ENCODE peak calls at places on chromosomes 12 and 14, in eight cellular contexts. One of them, this sample, is unnamed.

GRCh38 chr12:56897844-56898341 is 36.3 kb downstream of the SDR9C7 start:
- DNase-seq in stimulated activated CD4-positive, alpha-beta T cell treated with anti-CD3 and anti-CD28 coated beads, Interleukin-15, amount 100 ng/mL, for 48 hours: no peak
- DNase-seq in GDM1: no peak
- DNase-seq in amniotic epithelial cell: no peak
- DNase-seq in pancreas: no peak
- DNase-seq in uterus: no peak
- DNase-seq in Caki2: no peak
- DNase-seq in head of caudate nucleus: no peak
- DNase-seq in this sample: no peak

GRCh38 chr14:96299441-96299840 is 43.4 kb downstream of the BDKRB1 start:
- DNase-seq in stimulated activated CD4-positive, alpha-beta T cell treated with anti-CD3 and anti-CD28 coated beads, Interleukin-15, amount 100 ng/mL, for 48 hours: no peak
- DNase-seq in uterus: no peak
- DNase-seq in Caki2: no peak
- DNase-seq in GDM1: no peak
- DNase-seq in amniotic epithelial cell: no peak
- DNase-seq in head of caudate nucleus: no peak
- DNase-seq in pancreas: no peak
- DNase-seq in this sample: no peak

GRCh38 chr12:123897221-123897620 is 75.4 kb downstream of the CCDC92 start:
- DNase-seq in GDM1: no peak
- DNase-seq in Caki2: peak
- DNase-seq in amniotic epithelial cell: peak
- DNase-seq in uterus: no peak
- DNase-seq in head of caudate nucleus: no peak
- DNase-seq in pancreas: no peak
- DNase-seq in stimulated activated CD4-positive, alpha-beta T cell treated with anti-CD3 and anti-CD28 coated beads, Interleukin-15, amount 100 ng/mL, for 48 hours: no peak
- DNase-seq in this sample: peak

GRCh38 chr14:72948481-72949138 is 22.3 kb downstream of the DCAF4 start:
- DNase-seq in GDM1: peak
- DNase-seq in uterus: peak
- DNase-seq in stimulated activated CD4-positive, alpha-beta T cell treated with anti-CD3 and anti-CD28 coated beads, Interleukin-15, amount 100 ng/mL, for 48 hours: peak
- DNase-seq in Caki2: peak
- DNase-seq in amniotic epithelial cell: peak
- DNase-seq in pancreas: peak
- DNase-seq in head of caudate nucleus: peak
- DNase-seq in this sample: peak

GRCh38 chr14:26839481-26839880 is 241.6 kb upstream of the NOVA1 start:
- DNase-seq in Caki2: no peak
- DNase-seq in pancreas: no peak
- DNase-seq in GDM1: no peak
- DNase-seq in amniotic epithelial cell: no peak
- DNase-seq in uterus: no peak
- DNase-seq in stimulated activated CD4-positive, alpha-beta T cell treated with anti-CD3 and anti-CD28 coated beads, Interleukin-15, amount 100 ng/mL, for 48 hours: no peak
- DNase-seq in head of caudate nucleus: no peak
- DNase-seq in this sample: peak

GRCh38 chr14:74593241-74593985 is 18.6 kb downstream of the LTBP2 start:
- DNase-seq in Caki2: no peak
- DNase-seq in pancreas: no peak
- DNase-seq in GDM1: no peak
- DNase-seq in stimulated activated CD4-positive, alpha-beta T cell treated with anti-CD3 and anti-CD28 coated beads, Interleukin-15, amount 100 ng/mL, for 48 hours: no peak
- DNase-seq in amniotic epithelial cell: peak
- DNase-seq in head of caudate nucleus: no peak
- DNase-seq in uterus: no peak
- DNase-seq in this sample: peak

GRCh38 chr14:95346266-95346665 is 26.6 kb upstream of the CLMN start:
- DNase-seq in GDM1: no peak
- DNase-seq in head of caudate nucleus: no peak
- DNase-seq in stimulated activated CD4-positive, alpha-beta T cell treated with anti-CD3 and anti-CD28 coated beads, Interleukin-15, amount 100 ng/mL, for 48 hours: no peak
- DNase-seq in amniotic epithelial cell: no peak
- DNase-seq in pancreas: no peak
- DNase-seq in uterus: no peak
- DNase-seq in Caki2: no peak
- DNase-seq in this sample: no peak

GRCh38 chr12:48640428-48640827 is 41.6 kb downstream of the KANSL2 start:
- DNase-seq in uterus: no peak
- DNase-seq in stimulated activated CD4-positive, alpha-beta T cell treated with anti-CD3 and anti-CD28 coated beads, Interleukin-15, amount 100 ng/mL, for 48 hours: no peak
- DNase-seq in head of caudate nucleus: no peak
- DNase-seq in amniotic epithelial cell: no peak
- DNase-seq in pancreas: no peak
- DNase-seq in Caki2: no peak
- DNase-seq in GDM1: no peak
- DNase-seq in this sample: no peak

GRCh38 chr12:92068441-92068840 is 77.2 kb downstream of the BTG1 start:
- DNase-seq in amniotic epithelial cell: no peak
- DNase-seq in stimulated activated CD4-positive, alpha-beta T cell treated with anti-CD3 and anti-CD28 coated beads, Interleukin-15, amount 100 ng/mL, for 48 hours: no peak
- DNase-seq in Caki2: peak
- DNase-seq in GDM1: no peak
- DNase-seq in uterus: no peak
- DNase-seq in head of caudate nucleus: no peak
- DNase-seq in pancreas: no peak
- DNase-seq in this sample: no peak

GRCh38 chr12:5173511-5174011 is 129.9 kb downstream of the KCNA5 start:
- DNase-seq in uterus: no peak
- DNase-seq in Caki2: peak
- DNase-seq in head of caudate nucleus: no peak
- DNase-seq in GDM1: no peak
- DNase-seq in amniotic epithelial cell: no peak
- DNase-seq in pancreas: no peak
- DNase-seq in stimulated activated CD4-positive, alpha-beta T cell treated with anti-CD3 and anti-CD28 coated beads, Interleukin-15, amount 100 ng/mL, for 48 hours: no peak
- DNase-seq in this sample: no peak

GRCh38 chr12:126383506-126383905 is 1318.3 kb downstream of the AACS start:
- DNase-seq in pancreas: no peak
- DNase-seq in head of caudate nucleus: no peak
- DNase-seq in amniotic epithelial cell: no peak
- DNase-seq in GDM1: no peak
- DNase-seq in stimulated activated CD4-positive, alpha-beta T cell treated with anti-CD3 and anti-CD28 coated beads, Interleukin-15, amount 100 ng/mL, for 48 hours: no peak
- DNase-seq in Caki2: no peak
- DNase-seq in uterus: no peak
- DNase-seq in this sample: no peak

GRCh38 chr14:92408186-92408585 is 85.2 kb downstream of the SLC24A4 start:
- DNase-seq in pancreas: no peak
- DNase-seq in head of caudate nucleus: no peak
- DNase-seq in uterus: no peak
- DNase-seq in stimulated activated CD4-positive, alpha-beta T cell treated with anti-CD3 and anti-CD28 coated beads, Interleukin-15, amount 100 ng/mL, for 48 hours: no peak
- DNase-seq in Caki2: no peak
- DNase-seq in amniotic epithelial cell: peak
- DNase-seq in GDM1: no peak
- DNase-seq in this sample: peak

GRCh38 chr12:82873951-82874350 is 187.2 kb downstream of the TMTC2 start:
- DNase-seq in GDM1: no peak
- DNase-seq in amniotic epithelial cell: peak
- DNase-seq in uterus: no peak
- DNase-seq in stimulated activated CD4-positive, alpha-beta T cell treated with anti-CD3 and anti-CD28 coated beads, Interleukin-15, amount 100 ng/mL, for 48 hours: no peak
- DNase-seq in Caki2: no peak
- DNase-seq in head of caudate nucleus: no peak
- DNase-seq in pancreas: no peak
- DNase-seq in this sample: no peak

GRCh38 chr12:57864811-57865751 is 18.6 kb upstream of the CTDSP2 start:
- DNase-seq in uterus: peak
- DNase-seq in stimulated activated CD4-positive, alpha-beta T cell treated with anti-CD3 and anti-CD28 coated beads, Interleukin-15, amount 100 ng/mL, for 48 hours: peak
- DNase-seq in GDM1: no peak
- DNase-seq in Caki2: peak
- DNase-seq in amniotic epithelial cell: peak
- DNase-seq in pancreas: peak
- DNase-seq in head of caudate nucleus: no peak
- DNase-seq in this sample: peak

GRCh38 chr14:65222434-65222833 is 120.1 kb upstream of the MAX start:
- DNase-seq in Caki2: no peak
- DNase-seq in amniotic epithelial cell: peak
- DNase-seq in head of caudate nucleus: peak
- DNase-seq in stimulated activated CD4-positive, alpha-beta T cell treated with anti-CD3 and anti-CD28 coated beads, Interleukin-15, amount 100 ng/mL, for 48 hours: peak
- DNase-seq in GDM1: peak
- DNase-seq in pancreas: peak
- DNase-seq in uterus: no peak
- DNase-seq in this sample: peak

GRCh38 chr12:121465921-121466799 is 66.2 kb downstream of the RNF34 start:
- DNase-seq in Caki2: peak
- DNase-seq in head of caudate nucleus: no peak
- DNase-seq in pancreas: peak
- DNase-seq in amniotic epithelial cell: no peak
- DNase-seq in GDM1: no peak
- DNase-seq in stimulated activated CD4-positive, alpha-beta T cell treated with anti-CD3 and anti-CD28 coated beads, Interleukin-15, amount 100 ng/mL, for 48 hours: peak
- DNase-seq in uterus: no peak
- DNase-seq in this sample: peak

GRCh38 chr12:52521175-52521574 is 981 bp upstream of the KRT5 start:
- DNase-seq in stimulated activated CD4-positive, alpha-beta T cell treated with anti-CD3 and anti-CD28 coated beads, Interleukin-15, amount 100 ng/mL, for 48 hours: no peak
- DNase-seq in uterus: no peak
- DNase-seq in amniotic epithelial cell: peak
- DNase-seq in head of caudate nucleus: no peak
- DNase-seq in pancreas: peak
- DNase-seq in GDM1: no peak
- DNase-seq in Caki2: no peak
- DNase-seq in this sample: no peak

GRCh38 chr12:49838973-49839633 is 3.8 kb downstream of the BCDIN3D start:
- DNase-seq in pancreas: peak
- DNase-seq in stimulated activated CD4-positive, alpha-beta T cell treated with anti-CD3 and anti-CD28 coated beads, Interleukin-15, amount 100 ng/mL, for 48 hours: no peak
- DNase-seq in Caki2: peak
- DNase-seq in head of caudate nucleus: peak
- DNase-seq in GDM1: peak
- DNase-seq in amniotic epithelial cell: peak
- DNase-seq in uterus: no peak
- DNase-seq in this sample: peak

GRCh38 chr12:73659802-73660201 is 877.8 kb upstream of the ATXN7L3B start:
- DNase-seq in uterus: no peak
- DNase-seq in Caki2: no peak
- DNase-seq in stimulated activated CD4-positive, alpha-beta T cell treated with anti-CD3 and anti-CD28 coated beads, Interleukin-15, amount 100 ng/mL, for 48 hours: no peak
- DNase-seq in GDM1: no peak
- DNase-seq in amniotic epithelial cell: no peak
- DNase-seq in head of caudate nucleus: no peak
- DNase-seq in pancreas: no peak
- DNase-seq in this sample: no peak

GRCh38 chr12:53324779-53325538 is 3.5 kb upstream of the AAAS start:
- DNase-seq in amniotic epithelial cell: peak
- DNase-seq in GDM1: peak
- DNase-seq in head of caudate nucleus: peak
- DNase-seq in pancreas: peak
- DNase-seq in uterus: peak
- DNase-seq in stimulated activated CD4-positive, alpha-beta T cell treated with anti-CD3 and anti-CD28 coated beads, Interleukin-15, amount 100 ng/mL, for 48 hours: peak
- DNase-seq in Caki2: peak
- DNase-seq in this sample: peak

GRCh38 chr12:1691123-1692007 is 495 bp downstream of the ADIPOR2 start:
- DNase-seq in amniotic epithelial cell: peak
- DNase-seq in head of caudate nucleus: peak
- DNase-seq in Caki2: peak
- DNase-seq in stimulated activated CD4-positive, alpha-beta T cell treated with anti-CD3 and anti-CD28 coated beads, Interleukin-15, amount 100 ng/mL, for 48 hours: no peak
- DNase-seq in uterus: peak
- DNase-seq in GDM1: no peak
- DNase-seq in pancreas: no peak
- DNase-seq in this sample: no peak

GRCh38 chr12:125683748-125684381 is 618.6 kb downstream of the AACS start:
- DNase-seq in GDM1: no peak
- DNase-seq in pancreas: peak
- DNase-seq in stimulated activated CD4-positive, alpha-beta T cell treated with anti-CD3 and anti-CD28 coated beads, Interleukin-15, amount 100 ng/mL, for 48 hours: peak
- DNase-seq in head of caudate nucleus: peak
- DNase-seq in Caki2: no peak
- DNase-seq in uterus: no peak
- DNase-seq in amniotic epithelial cell: no peak
- DNase-seq in this sample: no peak

GRCh38 chr12:1915082-1915968 is 3.1 kb downstream of the CACNA2D4 start:
- DNase-seq in pancreas: peak
- DNase-seq in stimulated activated CD4-positive, alpha-beta T cell treated with anti-CD3 and anti-CD28 coated beads, Interleukin-15, amount 100 ng/mL, for 48 hours: no peak
- DNase-seq in uterus: no peak
- DNase-seq in Caki2: no peak
- DNase-seq in GDM1: peak
- DNase-seq in amniotic epithelial cell: no peak
- DNase-seq in head of caudate nucleus: peak
- DNase-seq in this sample: no peak

GRCh38 chr12:65649126-65649525 is 175.2 kb upstream of the HMGA2 start:
- DNase-seq in head of caudate nucleus: no peak
- DNase-seq in amniotic epithelial cell: peak
- DNase-seq in stimulated activated CD4-positive, alpha-beta T cell treated with anti-CD3 and anti-CD28 coated beads, Interleukin-15, amount 100 ng/mL, for 48 hours: no peak
- DNase-seq in Caki2: peak
- DNase-seq in pancreas: no peak
- DNase-seq in GDM1: no peak
- DNase-seq in uterus: peak
- DNase-seq in this sample: peak

GRCh38 chr12:84502180-84502857 is 410.3 kb downstream of the SLC6A15 start:
- DNase-seq in amniotic epithelial cell: no peak
- DNase-seq in Caki2: no peak
- DNase-seq in GDM1: no peak
- DNase-seq in head of caudate nucleus: no peak
- DNase-seq in pancreas: no peak
- DNase-seq in uterus: no peak
- DNase-seq in stimulated activated CD4-positive, alpha-beta T cell treated with anti-CD3 and anti-CD28 coated beads, Interleukin-15, amount 100 ng/mL, for 48 hours: no peak
- DNase-seq in this sample: no peak

GRCh38 chr12:123743002-123743401 is 19.1 kb upstream of the DNAH10 start:
- DNase-seq in uterus: no peak
- DNase-seq in GDM1: peak
- DNase-seq in pancreas: no peak
- DNase-seq in Caki2: no peak
- DNase-seq in amniotic epithelial cell: no peak
- DNase-seq in stimulated activated CD4-positive, alpha-beta T cell treated with anti-CD3 and anti-CD28 coated beads, Interleukin-15, amount 100 ng/mL, for 48 hours: no peak
- DNase-seq in head of caudate nucleus: no peak
- DNase-seq in this sample: no peak

GRCh38 chr14:71668942-71669341 is 263.3 kb upstream of the RGS6 start:
- DNase-seq in uterus: no peak
- DNase-seq in stimulated activated CD4-positive, alpha-beta T cell treated with anti-CD3 and anti-CD28 coated beads, Interleukin-15, amount 100 ng/mL, for 48 hours: no peak
- DNase-seq in GDM1: no peak
- DNase-seq in head of caudate nucleus: no peak
- DNase-seq in Caki2: no peak
- DNase-seq in amniotic epithelial cell: no peak
- DNase-seq in pancreas: no peak
- DNase-seq in this sample: no peak

GRCh38 chr12:54680374-54680773 is 32.2 kb upstream of the DCD start:
- DNase-seq in GDM1: no peak
- DNase-seq in stimulated activated CD4-positive, alpha-beta T cell treated with anti-CD3 and anti-CD28 coated beads, Interleukin-15, amount 100 ng/mL, for 48 hours: peak
- DNase-seq in uterus: no peak
- DNase-seq in pancreas: peak
- DNase-seq in Caki2: no peak
- DNase-seq in amniotic epithelial cell: peak
- DNase-seq in head of caudate nucleus: no peak
- DNase-seq in this sample: peak

GRCh38 chr14:84403585-84403984 is 1126.4 kb upstream of the FLRT2 start:
- DNase-seq in pancreas: no peak
- DNase-seq in amniotic epithelial cell: no peak
- DNase-seq in Caki2: peak
- DNase-seq in stimulated activated CD4-positive, alpha-beta T cell treated with anti-CD3 and anti-CD28 coated beads, Interleukin-15, amount 100 ng/mL, for 48 hours: no peak
- DNase-seq in uterus: no peak
- DNase-seq in GDM1: no peak
- DNase-seq in head of caudate nucleus: no peak
- DNase-seq in this sample: no peak

GRCh38 chr14:20652996-20653975 is 11.8 kb upstream of the OR6S1 start:
- DNase-seq in Caki2: peak
- DNase-seq in stimulated activated CD4-positive, alpha-beta T cell treated with anti-CD3 and anti-CD28 coated beads, Interleukin-15, amount 100 ng/mL, for 48 hours: peak
- DNase-seq in GDM1: no peak
- DNase-seq in amniotic epithelial cell: peak
- DNase-seq in pancreas: peak
- DNase-seq in uterus: no peak
- DNase-seq in head of caudate nucleus: no peak
- DNase-seq in this sample: peak

GRCh38 chr12:49198431-49199155 is 9.7 kb upstream of the TUBA1A start:
- DNase-seq in uterus: peak
- DNase-seq in stimulated activated CD4-positive, alpha-beta T cell treated with anti-CD3 and anti-CD28 coated beads, Interleukin-15, amount 100 ng/mL, for 48 hours: no peak
- DNase-seq in GDM1: no peak
- DNase-seq in pancreas: no peak
- DNase-seq in head of caudate nucleus: peak
- DNase-seq in Caki2: no peak
- DNase-seq in amniotic epithelial cell: peak
- DNase-seq in this sample: peak

GRCh38 chr12:105899589-105899988 is 239.2 kb downstream of the NUAK1 start:
- DNase-seq in stimulated activated CD4-positive, alpha-beta T cell treated with anti-CD3 and anti-CD28 coated beads, Interleukin-15, amount 100 ng/mL, for 48 hours: no peak
- DNase-seq in amniotic epithelial cell: peak
- DNase-seq in pancreas: no peak
- DNase-seq in head of caudate nucleus: no peak
- DNase-seq in Caki2: no peak
- DNase-seq in GDM1: no peak
- DNase-seq in uterus: no peak
- DNase-seq in this sample: no peak